ENCODE peak calls at places on chromosomes 16 and 17, in ten cellular contexts. One of them, this sample, is unnamed.
A peak's percentile ranks its signal among the peaks of the same experiment; 100 is the strongest.

GRCh38 chr17:15106540-15106939 is 158.6 kb downstream of the PMP22 start:
- DNase-seq in sigmoid colon: no peak
- DNase-seq in Peyer's patch: no peak
- DNase-seq in stomach: no peak
- DNase-seq in adrenal gland: no peak
- DNase-seq in IMR-90: peak; percentile 45
- DNase-seq in lower leg skin: no peak
- DNase-seq in testis: no peak
- DNase-seq in body of pancreas: no peak
- DNase-seq in A549: peak; percentile 52
- DNase-seq in this sample: no peak

GRCh38 chr17:79005063-79005861 is 4.3 kb downstream of the CANT1 start:
- DNase-seq in stomach: peak; percentile 74
- DNase-seq in A549: no peak
- DNase-seq in lower leg skin: peak; percentile 82
- DNase-seq in adrenal gland: no peak
- DNase-seq in sigmoid colon: peak; percentile 54
- DNase-seq in body of pancreas: peak; percentile 86
- DNase-seq in testis: peak; percentile 15
- DNase-seq in Peyer's patch: no peak
- DNase-seq in IMR-90: no peak
- DNase-seq in this sample: no peak

GRCh38 chr16:30921459-30921747 is 2.0 kb upstream of the FBXL19 start:
- DNase-seq in adrenal gland: no peak
- DNase-seq in Peyer's patch: no peak
- DNase-seq in testis: no peak
- DNase-seq in lower leg skin: no peak
- DNase-seq in stomach: no peak
- DNase-seq in sigmoid colon: no peak
- DNase-seq in IMR-90: no peak
- DNase-seq in body of pancreas: no peak
- DNase-seq in A549: no peak
- DNase-seq in this sample: no peak

GRCh38 chr16:55292491-55292890 is 31.5 kb upstream of the IRX6 start:
- DNase-seq in Peyer's patch: no peak
- DNase-seq in adrenal gland: no peak
- DNase-seq in A549: no peak
- DNase-seq in lower leg skin: no peak
- DNase-seq in IMR-90: no peak
- DNase-seq in body of pancreas: no peak
- DNase-seq in testis: no peak
- DNase-seq in sigmoid colon: no peak
- DNase-seq in stomach: no peak
- DNase-seq in this sample: no peak

GRCh38 chr16:9408297-9408696 is 316.9 kb downstream of the HAPSTR1 start:
- DNase-seq in adrenal gland: no peak
- DNase-seq in A549: no peak
- DNase-seq in stomach: no peak
- DNase-seq in lower leg skin: no peak
- DNase-seq in body of pancreas: no peak
- DNase-seq in sigmoid colon: no peak
- DNase-seq in IMR-90: no peak
- DNase-seq in testis: no peak
- DNase-seq in Peyer's patch: no peak
- DNase-seq in this sample: no peak

GRCh38 chr17:68085751-68086445 is 50.4 kb downstream of the KPNA2 start:
- DNase-seq in IMR-90: no peak
- DNase-seq in sigmoid colon: no peak
- DNase-seq in Peyer's patch: peak; percentile 50
- DNase-seq in stomach: peak; percentile 43
- DNase-seq in A549: no peak
- DNase-seq in testis: no peak
- DNase-seq in lower leg skin: peak; percentile 74
- DNase-seq in body of pancreas: no peak
- DNase-seq in adrenal gland: no peak
- DNase-seq in this sample: no peak

GRCh38 chr17:68909066-68909465 is 46.1 kb downstream of the ABCA8 start:
- DNase-seq in IMR-90: peak; percentile 93
- DNase-seq in sigmoid colon: peak; percentile 87
- DNase-seq in adrenal gland: peak; percentile 73
- DNase-seq in Peyer's patch: no peak
- DNase-seq in stomach: no peak
- DNase-seq in body of pancreas: peak; percentile 5
- DNase-seq in A549: peak; percentile 51
- DNase-seq in lower leg skin: peak; percentile 81
- DNase-seq in testis: peak; percentile 30
- DNase-seq in this sample: no peak

GRCh38 chr17:14793237-14793636 is 471.9 kb downstream of the PMP22 start:
- DNase-seq in A549: no peak
- DNase-seq in stomach: no peak
- DNase-seq in IMR-90: peak; percentile 91
- DNase-seq in adrenal gland: no peak
- DNase-seq in Peyer's patch: no peak
- DNase-seq in testis: no peak
- DNase-seq in body of pancreas: no peak
- DNase-seq in sigmoid colon: no peak
- DNase-seq in lower leg skin: no peak
- DNase-seq in this sample: no peak

GRCh38 chr17:73552300-73553088 is 91.8 kb downstream of the SDK2 start:
- DNase-seq in sigmoid colon: no peak
- DNase-seq in body of pancreas: no peak
- DNase-seq in Peyer's patch: no peak
- DNase-seq in testis: no peak
- DNase-seq in adrenal gland: no peak
- DNase-seq in IMR-90: no peak
- DNase-seq in A549: no peak
- DNase-seq in stomach: no peak
- DNase-seq in lower leg skin: no peak
- DNase-seq in this sample: no peak

GRCh38 chr17:79537686-79538085 is 73.2 kb downstream of the RBFOX3 start:
- DNase-seq in A549: no peak
- DNase-seq in sigmoid colon: no peak
- DNase-seq in lower leg skin: no peak
- DNase-seq in stomach: no peak
- DNase-seq in testis: no peak
- DNase-seq in IMR-90: no peak
- DNase-seq in Peyer's patch: no peak
- DNase-seq in adrenal gland: no peak
- DNase-seq in body of pancreas: no peak
- DNase-seq in this sample: no peak

GRCh38 chr16:1427473-1428461 is 3.1 kb upstream of the PERCC1 start:
- DNase-seq in body of pancreas: no peak
- DNase-seq in sigmoid colon: no peak
- DNase-seq in adrenal gland: no peak
- DNase-seq in lower leg skin: no peak
- DNase-seq in stomach: no peak
- DNase-seq in IMR-90: no peak
- DNase-seq in Peyer's patch: no peak
- DNase-seq in A549: no peak
- DNase-seq in testis: no peak
- DNase-seq in this sample: no peak

GRCh38 chr16:71482569-71482968 is 6.6 kb downstream of the ZNF19 start:
- DNase-seq in adrenal gland: no peak
- DNase-seq in Peyer's patch: no peak
- DNase-seq in testis: no peak
- DNase-seq in body of pancreas: no peak
- DNase-seq in lower leg skin: no peak
- DNase-seq in sigmoid colon: no peak
- DNase-seq in A549: no peak
- DNase-seq in IMR-90: no peak
- DNase-seq in stomach: no peak
- DNase-seq in this sample: no peak

GRCh38 chr16:71474864-71475263 is 12.8 kb upstream of the ZNF23 start:
- DNase-seq in Peyer's patch: no peak
- DNase-seq in adrenal gland: no peak
- DNase-seq in sigmoid colon: no peak
- DNase-seq in body of pancreas: no peak
- DNase-seq in stomach: no peak
- DNase-seq in lower leg skin: no peak
- DNase-seq in testis: no peak
- DNase-seq in A549: no peak
- DNase-seq in IMR-90: peak; percentile 92
- DNase-seq in this sample: no peak

GRCh38 chr16:71484006-71484893 is 4.9 kb downstream of the ZNF19 start:
- DNase-seq in testis: peak; percentile 96
- DNase-seq in IMR-90: peak; percentile 96
- DNase-seq in adrenal gland: peak; percentile 93
- DNase-seq in Peyer's patch: peak; percentile 87
- DNase-seq in lower leg skin: peak; percentile 96
- DNase-seq in body of pancreas: peak; percentile 88
- DNase-seq in A549: peak; percentile 95
- DNase-seq in stomach: peak; percentile 89
- DNase-seq in sigmoid colon: peak; percentile 94
- DNase-seq in this sample: peak; percentile 17

GRCh38 chr16:71476457-71476856 is 12.7 kb downstream of the ZNF19 start:
- DNase-seq in sigmoid colon: no peak
- DNase-seq in adrenal gland: no peak
- DNase-seq in lower leg skin: no peak
- DNase-seq in Peyer's patch: no peak
- DNase-seq in A549: no peak
- DNase-seq in body of pancreas: no peak
- DNase-seq in IMR-90: no peak
- DNase-seq in testis: no peak
- DNase-seq in stomach: no peak
- DNase-seq in this sample: no peak

DNA sequence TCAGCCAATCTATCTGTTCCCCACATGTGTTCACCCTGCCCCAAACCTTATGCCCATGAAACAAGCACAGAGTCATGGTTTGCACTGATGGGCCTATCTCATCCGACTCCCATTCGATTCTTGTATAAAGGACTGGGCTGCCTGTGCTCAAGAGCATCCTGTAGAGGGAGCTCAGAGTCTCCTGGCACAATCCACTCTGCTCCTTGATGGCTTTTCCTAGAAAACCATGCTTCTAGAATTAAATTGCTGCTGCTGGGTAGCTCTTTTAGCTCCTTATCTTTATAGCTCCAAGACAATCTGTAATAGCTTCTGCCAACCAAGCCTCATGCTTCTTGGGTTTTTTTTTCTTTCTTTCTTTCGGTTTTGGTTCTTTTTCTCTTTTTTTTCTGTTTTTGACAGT is 9.7 kb downstream of the ZNF19 start:
- DNase-seq in lower leg skin: no peak
- DNase-seq in stomach: no peak
- DNase-seq in IMR-90: peak; percentile 34
- DNase-seq in A549: peak; percentile 29
- DNase-seq in Peyer's patch: no peak
- DNase-seq in sigmoid colon: no peak
- DNase-seq in testis: peak; percentile 45
- DNase-seq in body of pancreas: peak; percentile 13
- DNase-seq in adrenal gland: peak; percentile 46
- DNase-seq in this sample: no peak
- TF ChIP-seq CTCF in lower leg skin: no peak
- TF ChIP-seq CTCF in stomach: no peak
- TF ChIP-seq CTCF in IMR-90: peak; percentile 39
- TF ChIP-seq CTCF in A549: no peak
- TF ChIP-seq CTCF in Peyer's patch: peak; percentile 37
- TF ChIP-seq CTCF in sigmoid colon: no peak
- TF ChIP-seq CTCF in testis: no peak
- TF ChIP-seq CTCF in body of pancreas: peak; percentile 21
- TF ChIP-seq CTCF in adrenal gland: peak; percentile 33
- TF ChIP-seq CTCF in this sample: peak; percentile 34

GRCh38 chr16:3458852-3459361 is 15.4 kb downstream of the NAA60 start:
- DNase-seq in A549: peak; percentile 56
- DNase-seq in Peyer's patch: no peak
- DNase-seq in testis: no peak
- DNase-seq in sigmoid colon: no peak
- DNase-seq in IMR-90: peak; percentile 15
- DNase-seq in stomach: peak; percentile 57
- DNase-seq in adrenal gland: no peak
- DNase-seq in lower leg skin: no peak
- DNase-seq in body of pancreas: peak; percentile 67
- DNase-seq in this sample: no peak

GRCh38 chr16:3456374-3456773 is 12.9 kb downstream of the NAA60 start:
- DNase-seq in body of pancreas: no peak
- DNase-seq in A549: no peak
- DNase-seq in sigmoid colon: no peak
- DNase-seq in Peyer's patch: no peak
- DNase-seq in adrenal gland: no peak
- DNase-seq in stomach: peak; percentile 17
- DNase-seq in lower leg skin: peak; percentile 57
- DNase-seq in IMR-90: peak; percentile 8
- DNase-seq in testis: peak; percentile 76
- DNase-seq in this sample: no peak

GRCh38 chr16:3458278-3458851 is 14.9 kb downstream of the NAA60 start:
- DNase-seq in testis: peak; percentile 41
- DNase-seq in body of pancreas: peak; percentile 33
- DNase-seq in A549: peak; percentile 22
- DNase-seq in stomach: no peak
- DNase-seq in Peyer's patch: no peak
- DNase-seq in lower leg skin: peak; percentile 85
- DNase-seq in sigmoid colon: no peak
- DNase-seq in IMR-90: peak; percentile 49
- DNase-seq in adrenal gland: peak; percentile 51
- DNase-seq in this sample: no peak

GRCh38 chr16:3459401-3460090 is 16.1 kb downstream of the NAA60 start:
- DNase-seq in adrenal gland: no peak
- DNase-seq in body of pancreas: no peak
- DNase-seq in testis: no peak
- DNase-seq in lower leg skin: no peak
- DNase-seq in IMR-90: peak; percentile 29
- DNase-seq in stomach: no peak
- DNase-seq in Peyer's patch: no peak
- DNase-seq in A549: no peak
- DNase-seq in sigmoid colon: no peak
- DNase-seq in this sample: no peak

GRCh38 chr16:3457434-3458252 is 14.2 kb downstream of the NAA60 start:
- DNase-seq in stomach: peak; percentile 91
- DNase-seq in body of pancreas: peak; percentile 95
- DNase-seq in sigmoid colon: peak; percentile 96
- DNase-seq in IMR-90: peak; percentile 87
- DNase-seq in lower leg skin: peak; percentile 96
- DNase-seq in Peyer's patch: peak; percentile 85
- DNase-seq in testis: peak; percentile 92
- DNase-seq in adrenal gland: peak; percentile 97
- DNase-seq in A549: peak; percentile 92
- DNase-seq in this sample: peak; percentile 33
- TF ChIP-seq POLR2A in stomach: no peak
- TF ChIP-seq POLR2A in body of pancreas: peak; percentile 54
- TF ChIP-seq POLR2A in sigmoid colon: peak; percentile 37
- TF ChIP-seq POLR2A in IMR-90: peak; percentile 82
- TF ChIP-seq POLR2A in lower leg skin: no peak
- TF ChIP-seq POLR2A in Peyer's patch: peak; percentile 58
- TF ChIP-seq POLR2A in testis: no peak
- TF ChIP-seq POLR2A in adrenal gland: peak; percentile 68
- TF ChIP-seq POLR2A in A549: peak; percentile 78
- TF ChIP-seq POLR2A in this sample: peak; percentile 57

GRCh38 chr17:75182569-75183436 is at the start of gene SUMO2:
- DNase-seq in stomach: peak; percentile 97
- DNase-seq in IMR-90: peak; percentile 94
- DNase-seq in testis: peak; percentile 96
- DNase-seq in sigmoid colon: peak; percentile 97
- DNase-seq in A549: peak; percentile 98
- DNase-seq in adrenal gland: peak; percentile 96
- DNase-seq in body of pancreas: peak; percentile 96
- DNase-seq in Peyer's patch: peak; percentile 94
- DNase-seq in lower leg skin: peak; percentile 99
- DNase-seq in this sample: peak; percentile 80
- TF ChIP-seq CTCF in stomach: peak; percentile 32
- TF ChIP-seq CTCF in IMR-90: peak; percentile 33
- TF ChIP-seq CTCF in testis: no peak
- TF ChIP-seq CTCF in sigmoid colon: peak; percentile 46
- TF ChIP-seq CTCF in A549: no peak
- TF ChIP-seq CTCF in adrenal gland: peak; percentile 54
- TF ChIP-seq CTCF in body of pancreas: peak; percentile 62
- TF ChIP-seq CTCF in Peyer's patch: peak; percentile 61
- TF ChIP-seq CTCF in lower leg skin: no peak
- TF ChIP-seq CTCF in this sample: peak; percentile 59

GRCh38 chr17:66359351-66359750 is 56.9 kb downstream of the PRKCA start:
- DNase-seq in lower leg skin: no peak
- DNase-seq in adrenal gland: no peak
- DNase-seq in A549: no peak
- DNase-seq in sigmoid colon: no peak
- DNase-seq in stomach: no peak
- DNase-seq in body of pancreas: no peak
- DNase-seq in IMR-90: no peak
- DNase-seq in testis: no peak
- DNase-seq in Peyer's patch: no peak
- DNase-seq in this sample: no peak
- TF ChIP-seq POLR2A in lower leg skin: no peak
- TF ChIP-seq POLR2A in adrenal gland: no peak
- TF ChIP-seq POLR2A in A549: no peak
- TF ChIP-seq POLR2A in sigmoid colon: no peak
- TF ChIP-seq POLR2A in stomach: no peak
- TF ChIP-seq POLR2A in body of pancreas: no peak
- TF ChIP-seq POLR2A in IMR-90: no peak
- TF ChIP-seq POLR2A in testis: no peak
- TF ChIP-seq POLR2A in Peyer's patch: no peak
- TF ChIP-seq POLR2A in this sample: no peak

This sample was measured in esophagus squamous epithelium.